ENCODE peak calls at places on chromosomes 6 and 20, in six cellular contexts. One of them, this sample, is unnamed.

GRCh38 chr20:11271319-11271718 is 597.5 kb upstream of the JAG1 start:
- DNase-seq in dermis blood vessel endothelial cell: peak
- DNase-seq in OCI-LY7: no peak
- DNase-seq in Calu3: peak
- DNase-seq in kidney tubule cell: peak
- DNase-seq in hippocampal formation: no peak
- DNase-seq in this sample: no peak

GRCh38 chr20:56580226-56580625 is 47.2 kb downstream of the FAM209B start:
- DNase-seq in dermis blood vessel endothelial cell: no peak
- DNase-seq in OCI-LY7: no peak
- DNase-seq in Calu3: no peak
- DNase-seq in kidney tubule cell: no peak
- DNase-seq in hippocampal formation: no peak
- DNase-seq in this sample: no peak

GRCh38 chr20:12171927-12172581 is 254.4 kb downstream of the BTBD3 start:
- DNase-seq in dermis blood vessel endothelial cell: no peak
- DNase-seq in OCI-LY7: no peak
- DNase-seq in Calu3: no peak
- DNase-seq in kidney tubule cell: no peak
- DNase-seq in hippocampal formation: no peak
- DNase-seq in this sample: no peak

GRCh38 chr6:167150815-167151557 is 6.8 kb downstream of the GPR31 start:
- DNase-seq in dermis blood vessel endothelial cell: no peak
- DNase-seq in OCI-LY7: peak
- DNase-seq in Calu3: no peak
- DNase-seq in kidney tubule cell: no peak
- DNase-seq in hippocampal formation: no peak
- DNase-seq in this sample: no peak

GRCh38 chr20:46945465-46945864 is 50.8 kb downstream of the EYA2 start:
- DNase-seq in dermis blood vessel endothelial cell: no peak
- DNase-seq in OCI-LY7: no peak
- DNase-seq in Calu3: no peak
- DNase-seq in kidney tubule cell: peak
- DNase-seq in hippocampal formation: no peak
- DNase-seq in this sample: no peak

GRCh38 chr6:5337573-5337972 is 76.3 kb downstream of the FARS2 start:
- DNase-seq in dermis blood vessel endothelial cell: peak
- DNase-seq in OCI-LY7: no peak
- DNase-seq in Calu3: no peak
- DNase-seq in kidney tubule cell: no peak
- DNase-seq in hippocampal formation: no peak
- DNase-seq in this sample: no peak

GRCh38 chr6:153312633-153313032 is 181.6 kb upstream of the RGS17 start:
- DNase-seq in dermis blood vessel endothelial cell: peak
- DNase-seq in OCI-LY7: peak
- DNase-seq in Calu3: peak
- DNase-seq in kidney tubule cell: peak
- DNase-seq in hippocampal formation: no peak
- DNase-seq in this sample: peak

GRCh38 chr20:19880256-19881079 is 122.4 kb downstream of the RIN2 start:
- DNase-seq in dermis blood vessel endothelial cell: no peak
- DNase-seq in OCI-LY7: no peak
- DNase-seq in Calu3: no peak
- DNase-seq in kidney tubule cell: peak
- DNase-seq in hippocampal formation: no peak
- DNase-seq in this sample: no peak